ENCODE peak calls at places on chromosomes 11 and 22, in four cellular contexts. X is heart right ventricle, B is uterus, C is SJSA1. D is an unnamed sample.
A peak's percentile ranks its signal among the peaks of the same experiment; 100 is the strongest.

GRCh38 chr11:67484847-67485311 is 2.1 kb downstream of the AIP start:
- DNase-seq in X (no peak), B (no peak), C (no peak), D (no peak)

GRCh38 chr11:4610258-4610935 is 2.4 kb upstream of the TRIM68 start:
- DNase-seq in B (no peak), X (no peak), C (no peak), D (no peak)

GRCh38 chr11:85658180-85658579 is 6.7 kb downstream of the CREBZF start:
- DNase-seq in C (no peak), X (no peak), B (no peak), D (no peak)

GRCh38 chr11:3221408-3222002 is 2.9 kb upstream of the MRGPRG start:
- DNase-seq in B (peak; percentile 23), C (no peak), X (peak; percentile 7), D (no peak)

GRCh38 chr11:69409812-69410645 is 71.4 kb upstream of the LINC01488 start:
- DNase-seq in C (no peak), X (no peak), B (no peak), D (no peak)

GRCh38 chr11:110587972-110588371 is 124.3 kb downstream of the ARHGAP20 start:
- DNase-seq in X (no peak), B (no peak), C (no peak), D (no peak)

GRCh38 chr11:63680842-63681207 is 475 bp upstream of the RTN3 start:
- DNase-seq in B (no peak), C (no peak), X (no peak), D (peak; percentile 37)

GRCh38 chr11:73464347-73464746 is 88.1 kb downstream of the RELT start:
- DNase-seq in B (no peak), X (no peak), C (no peak), D (no peak)

GRCh38 chr22:42959472-42960145 is 55.3 kb downstream of the PACSIN2 start:
- DNase-seq in X (peak; percentile 38), C (peak; percentile 19), B (no peak), D (peak; percentile 83)

GRCh38 chr11:130636672-130637463 is 188.4 kb downstream of the ADAMTS15 start:
- DNase-seq in X (no peak), B (no peak), C (peak; percentile 70), D (no peak)

GRCh38 chr11:69854719-69855118 is 35.5 kb upstream of the FGF3 start:
- DNase-seq in B (no peak), C (peak; percentile 67), X (no peak), D (no peak)

GRCh38 chr11:70646272-70647049 is 248.1 kb downstream of the CTTN start:
- DNase-seq in X (no peak), B (no peak), C (no peak), D (no peak)

GRCh38 chr22:26828311-26828710 is 170.9 kb downstream of the MIAT start:
- DNase-seq in C (no peak), B (no peak), X (no peak), D (no peak)

GRCh38 chr11:123549901-123550619 is 104.4 kb downstream of the SCN3B start:
- DNase-seq in C (no peak), B (no peak), X (no peak), D (no peak)

GRCh38 chr11:44079376-44079775 is 13.3 kb downstream of the ACCS start:
- DNase-seq in C (no peak), X (no peak), B (no peak), D (no peak)

GRCh38 chr11:128779036-128779435 is 85.2 kb downstream of the FLI1 start:
- DNase-seq in B (no peak), X (no peak), C (no peak), D (no peak)

GRCh38 chr22:50739894-50740293 is 1.9 kb downstream of the ACR start:
- DNase-seq in B (no peak), C (no peak), X (no peak), D (no peak)

GRCh38 chr11:1438967-1439330 is 47.6 kb downstream of the MOB2 start:
- DNase-seq in X (no peak), C (no peak), B (no peak), D (no peak)

GRCh38 chr11:15638386-15638787 is 523.7 kb downstream of the INSC start:
- DNase-seq in X (no peak), B (no peak), C (no peak), D (no peak)

GRCh38 chr22:28181332-28181731 is 262.3 kb upstream of the PITPNB start:
- DNase-seq in X (no peak), B (no peak), C (no peak), D (no peak)

GRCh38 chr22:38097058-38097457 is 13.1 kb upstream of the SLC16A8 start:
- DNase-seq in C (no peak), X (no peak), B (no peak), D (no peak)

GRCh38 chr11:115527534-115528125 is 23.4 kb upstream of the CADM1 start:
- DNase-seq in B (no peak), C (no peak), X (no peak), D (no peak)

DNA sequence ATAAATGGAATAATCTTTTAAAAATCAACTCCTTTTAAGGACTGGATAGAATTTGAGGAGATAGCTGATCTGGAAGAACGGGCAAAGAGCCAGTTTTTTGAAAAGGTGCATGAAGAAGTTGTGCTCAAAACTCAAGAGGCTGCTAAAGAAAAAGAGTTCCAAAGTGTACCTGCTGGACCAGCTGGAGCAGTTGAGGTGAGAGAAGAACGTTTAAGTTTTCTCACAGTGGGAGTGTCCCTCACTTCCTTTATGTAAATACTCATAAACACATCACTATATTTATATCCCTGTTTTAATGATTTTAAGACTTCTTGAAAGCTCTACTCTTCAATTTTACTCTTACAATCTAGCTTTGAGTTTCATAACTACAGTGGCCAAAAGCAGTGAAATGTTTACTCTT is 11.7 kb upstream of the ANKRD42 start:
- DNase-seq in B (no peak), X (no peak), C (no peak), D (no peak)
- H3K36me3 ChIP-seq in B (no peaks in the 10 kb centered on the region), X (peaks cover 100% of the 10 kb centered on the region), C (peaks cover 69% of the 10 kb centered on the region), D (no peaks in the 10 kb centered on the region)

DNA sequence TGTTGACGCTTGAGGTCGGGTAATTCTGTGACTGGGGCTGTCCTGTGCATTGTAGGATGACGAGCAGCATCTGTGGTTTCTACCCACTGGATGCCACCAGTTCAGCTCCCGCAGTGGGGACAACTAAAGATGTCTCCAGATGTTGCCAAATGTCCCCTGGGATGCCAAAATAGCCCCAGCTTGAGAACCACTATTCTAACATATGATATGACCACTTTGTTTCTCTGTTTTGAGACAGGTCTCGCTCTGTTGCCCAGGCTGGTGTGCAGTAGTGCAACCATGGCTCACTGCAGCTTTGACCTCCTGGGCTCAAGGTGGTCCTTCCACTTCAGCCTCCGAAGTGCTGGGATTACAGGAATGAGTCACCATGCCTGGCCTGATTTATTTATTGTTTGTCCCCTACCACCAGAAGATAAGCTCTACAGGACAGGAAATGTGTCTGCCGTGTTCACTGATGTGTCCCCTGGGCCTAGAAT is 4.4 kb upstream of the MEN1 start:
- DNase-seq in C (no peak), X (no peak), B (no peak), D (no peak)
- H3K36me3 ChIP-seq in C (peaks cover under 1% of the 10 kb centered on the region), X (no peaks in the 10 kb centered on the region), B (no peaks in the 10 kb centered on the region), D (no peaks in the 10 kb centered on the region)

DNA sequence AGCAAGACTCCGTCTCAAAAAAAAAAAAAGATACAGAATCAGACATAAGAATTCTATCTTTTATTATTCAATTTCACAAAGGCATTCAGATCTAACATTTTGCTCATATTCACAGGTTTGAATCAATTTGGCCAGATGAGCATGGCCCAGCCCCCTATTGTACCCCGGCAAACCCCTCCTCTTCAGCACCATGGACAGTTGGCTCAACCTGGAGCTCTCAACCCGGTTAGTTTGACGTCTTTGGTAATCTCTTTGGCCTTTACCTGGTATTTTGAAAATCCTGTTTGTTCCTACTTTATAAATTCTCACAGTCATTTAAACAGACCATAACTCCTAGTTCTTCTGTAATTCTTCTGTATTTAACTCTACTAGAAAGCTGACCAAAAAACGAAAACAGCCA is 55.3 kb downstream of the EP300 start:
- DNase-seq in X (no peak), B (no peak), C (no peak), D (no peak)
- H3K36me3 ChIP-seq in X (peaks cover 100% of the 10 kb centered on the region), B (no peaks in the 10 kb centered on the region), C (peaks cover 98% of the 10 kb centered on the region), D (no peaks in the 10 kb centered on the region)

GRCh38 chr11:20090654-20091374 is 69.5 kb downstream of the DBX1 start:
- DNase-seq in X (no peak), C (no peak), B (no peak), D (no peak)

GRCh38 chr11:20088368-20089260 is 71.7 kb downstream of the DBX1 start:
- DNase-seq in C (no peak), X (no peak), B (no peak), D (no peak)

GRCh38 chr11:20087118-20087521 is 73.2 kb downstream of the DBX1 start:
- DNase-seq in C (no peak), B (no peak), X (no peak), D (no peak)

GRCh38 chr11:20089357-20089756 is 70.9 kb downstream of the DBX1 start:
- DNase-seq in B (no peak), X (no peak), C (no peak), D (no peak)

DNA sequence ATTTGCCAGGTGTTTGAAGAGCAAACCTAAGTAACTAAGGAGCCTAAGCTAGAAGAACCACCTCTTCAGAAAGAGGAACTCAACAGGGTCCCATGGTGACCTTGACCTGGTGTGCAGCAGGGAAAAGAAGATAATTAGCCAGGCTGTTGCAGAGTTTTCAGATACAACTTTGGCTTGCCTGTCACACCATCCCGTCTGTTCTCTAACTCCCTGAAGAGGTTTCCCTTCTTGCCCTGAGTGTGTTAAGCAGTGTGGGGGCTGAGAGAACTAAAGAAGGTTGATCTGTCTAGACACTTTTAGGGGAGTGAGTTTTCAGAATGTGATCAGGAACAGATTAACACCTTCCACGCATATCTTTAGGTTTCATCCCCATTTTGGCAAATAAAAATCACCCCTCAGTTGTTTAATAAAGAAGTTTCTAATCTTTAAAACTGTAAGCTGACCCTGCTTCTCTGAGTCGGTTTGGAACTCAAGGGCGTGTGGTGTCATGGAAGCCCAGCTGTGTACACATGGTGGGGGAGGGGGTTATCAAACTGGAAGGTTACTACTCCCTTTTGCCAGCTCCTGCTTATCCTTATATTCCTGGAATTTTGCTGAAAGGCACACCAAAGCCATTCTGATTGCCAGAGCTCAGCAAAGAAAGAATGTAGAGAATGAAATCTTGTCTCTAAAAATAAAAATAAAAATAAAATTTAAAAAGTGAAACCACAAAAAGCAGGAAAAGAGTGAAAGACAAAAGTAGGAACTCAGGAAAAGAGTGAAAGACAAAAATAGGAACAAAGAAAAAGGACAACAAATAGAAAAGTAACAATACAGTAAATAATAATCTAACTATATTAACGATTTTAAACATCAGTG is 70.2 kb downstream of the DBX1 start:
- DNase-seq in C (no peak), B (no peak), X (no peak), D (peak; percentile 70)
- H3K36me3 ChIP-seq in C (peaks cover 8% of the 10 kb centered on the region), B (no peaks in the 10 kb centered on the region), X (peaks cover 67% of the 10 kb centered on the region), D (peaks cover 2% of the 10 kb centered on the region)

GRCh38 chr11:17148536-17148935 is 59.2 kb downstream of the PIK3C2A start:
- DNase-seq in B (no peak), X (no peak), C (no peak), D (no peak)
- H3K36me3 ChIP-seq in B (no peaks in the 10 kb centered on the region), X (peaks cover 61% of the 10 kb centered on the region), C (peaks cover 43% of the 10 kb centered on the region), D (peaks cover 12% of the 10 kb centered on the region)